ENCODE peak calls at places on chromosomes 3 and 15, in eight cellular contexts. D is HepG2, O is K562, K is H1, C is esophagus muscularis mucosa, F is sigmoid colon, Y is transverse colon, I is upper lobe of left lung. B is an unnamed sample.

GRCh38 chr15:98823012-98823458 is 174.7 kb downstream of the IGF1R start:
- DNase-seq in K (no peak), D (no peak), Y (no peak), F (no peak), I (no peak), C (no peak), O (no peak), B (no peak)

GRCh38 chr3:117524890-117525289 is 815.3 kb downstream of the TUSC7 start:
- DNase-seq in I (no peak), O (no peak), C (no peak), D (no peak), K (no peak), F (no peak), Y (no peak), B (no peak)

GRCh38 chr15:88800026-88800425 is 3.2 kb upstream of the ACAN start:
- DNase-seq in C (no peak), O (no peak), D (no peak), I (no peak), K (no peak), F (no peak), Y (no peak), B (no peak)

GRCh38 chr15:39195988-39196486 is 384.8 kb upstream of the THBS1 start:
- DNase-seq in Y (no peak), O (no peak), K (no peak), C (no peak), I (no peak), F (no peak), D (no peak), B (no peak)

GRCh38 chr3:182115328-182116045 is 403.8 kb downstream of the SOX2 start:
- DNase-seq in D (no peak), I (no peak), C (no peak), O (no peak), Y (no peak), F (no peak), K (no peak), B (no peak)

GRCh38 chr3:59247402-59247841 is 197.6 kb upstream of the CFAP20DC start:
- DNase-seq in O (no peak), D (no peak), C (no peak), Y (no peak), F (no peak), I (no peak), K (no peak), B (no peak)

GRCh38 chr3:66593978-66594377 is 93.2 kb upstream of the LRIG1 start:
- DNase-seq in Y (no peak), F (no peak), I (no peak), K (no peak), C (no peak), D (peak; percentile 74), O (no peak), B (no peak)

GRCh38 chr3:46845397-46845859 is 17.8 kb downstream of the MYL3 start:
- DNase-seq in I (peak; percentile 92), Y (peak; percentile 65), O (peak; percentile 39), C (no peak), D (no peak), F (peak; percentile 92), K (no peak), B (no peak)

GRCh38 chr3:23113455-23114171 is 89.5 kb upstream of the UBE2E2 start:
- DNase-seq in O (no peak), K (no peak), I (no peak), F (peak; percentile 70), Y (no peak), D (no peak), C (no peak), B (no peak)

GRCh38 chr15:53625260-53625659 is 134.2 kb downstream of the WDR72 start:
- DNase-seq in F (no peak), C (no peak), O (no peak), D (no peak), Y (no peak), I (no peak), K (no peak), B (no peak)

GRCh38 chr15:35936284-35936683 is 390.3 kb upstream of the DPH6 start:
- DNase-seq in I (no peak), Y (no peak), C (no peak), D (no peak), O (no peak), K (no peak), F (no peak), B (no peak)

GRCh38 chr3:38992117-38992779 is 59.5 kb downstream of the SCN11A start:
- DNase-seq in I (no peak), K (no peak), D (no peak), O (no peak), C (no peak), Y (no peak), F (no peak), B (no peak)

GRCh38 chr3:76972624-76973296 is 67.1 kb upstream of the ROBO2 start:
- DNase-seq in F (no peak), O (no peak), D (peak; percentile 51), K (no peak), Y (no peak), C (no peak), I (no peak), B (no peak)

GRCh38 chr15:40844543-40844981 is 714 bp downstream of the SPINT1 start:
- DNase-seq in F (no peak), Y (peak; percentile 39), C (no peak), D (no peak), I (peak; percentile 90), K (no peak), O (peak; percentile 11), B (no peak)

DNA sequence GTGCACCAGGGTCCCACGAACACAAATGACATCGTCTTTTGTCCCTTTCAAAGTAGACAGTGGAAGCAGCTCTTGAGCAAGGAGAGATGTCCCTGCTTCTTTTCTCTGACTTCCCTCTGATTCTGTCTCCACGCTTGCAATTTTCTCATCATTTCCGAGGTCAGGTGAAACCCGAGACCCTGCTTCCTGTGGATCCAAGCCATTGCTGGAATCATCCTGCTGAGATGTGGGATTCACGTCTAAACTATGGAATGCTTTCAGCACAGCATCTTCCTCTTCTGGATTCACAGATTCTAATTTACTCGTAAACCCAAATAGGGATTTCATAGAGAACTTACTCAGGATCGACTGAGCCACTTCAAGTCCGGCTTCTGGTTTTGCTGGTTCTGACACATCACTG is 127.1 kb downstream of the FMN1 start:
- DNase-seq in F (no peak), D (no peak), C (no peak), K (no peak), I (no peak), O (no peak), Y (no peak), B (no peak)
- H3K4me1 ChIP-seq in F (peaks cover 8% of the 10 kb centered on the region), D (peaks cover 37% of the 10 kb centered on the region), C (no peaks in the 10 kb centered on the region), K (peaks cover 8% of the 10 kb centered on the region), I (peaks cover 25% of the 10 kb centered on the region), O (no peaks in the 10 kb centered on the region), Y (peaks cover 35% of the 10 kb centered on the region), B (peaks cover 4% of the 10 kb centered on the region)

GRCh38 chr15:67063689-67064606 is 1.5 kb upstream of the SMAD3 start:
- DNase-seq in Y (peak; percentile 61), C (no peak), K (peak; percentile 73), F (no peak), I (peak; percentile 34), O (peak; percentile 92), D (peak; percentile 90), B (no peak)
- TF ChIP-seq POLR2A in Y (peak; percentile 72), C (no peak), K (no peak), F (no peak), I (no peak), O (peak; percentile 81), D (peak; percentile 75), B (no peak)

DNA sequence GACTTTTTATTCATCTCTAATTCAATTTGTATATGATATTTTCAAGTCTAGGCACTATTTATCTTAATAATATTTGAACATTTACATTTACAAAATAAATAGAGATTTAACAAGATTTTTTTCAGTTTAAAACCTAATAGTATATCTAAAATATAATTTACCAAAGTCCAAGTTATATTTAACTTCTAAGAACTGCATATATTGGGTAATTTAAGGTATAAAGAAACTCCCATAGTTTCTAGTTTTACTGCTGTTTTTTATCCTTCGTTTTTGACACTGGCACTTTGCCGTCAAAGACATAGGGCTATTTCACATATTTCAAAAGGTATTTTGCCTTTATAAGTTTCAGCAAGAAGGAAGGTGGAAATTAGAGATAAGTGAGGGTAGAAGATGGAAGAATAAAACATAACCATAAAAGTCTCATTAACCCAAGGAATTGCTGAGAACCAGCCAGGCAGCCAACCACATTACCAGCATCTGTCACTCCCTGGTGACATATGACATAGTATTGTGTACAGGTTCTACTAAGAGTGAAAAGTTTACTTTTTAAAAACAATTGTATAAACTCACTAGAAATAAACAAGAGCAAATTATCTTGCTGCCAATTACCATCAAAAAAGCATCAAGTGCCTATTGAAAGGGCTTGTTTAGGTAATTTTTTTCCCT is 251.5 kb downstream of the NSUN3 start:
- DNase-seq in Y (no peak), D (no peak), K (no peak), I (no peak), C (no peak), O (no peak), F (no peak), B (no peak)
- TF ChIP-seq POLR2AphosphoS5 in Y (no peak), D (no peak), K (no peak), I (no peak), C (no peak), O (no peak), F (no peak), B (no peak)

GRCh38 chr3:86960551-86960950 is 30.4 kb downstream of the VGLL3 start:
- DNase-seq in C (no peak), D (no peak), O (no peak), F (no peak), Y (no peak), I (no peak), K (no peak), B (no peak)
- H3K4me1 ChIP-seq in C (no peaks in the 10 kb centered on the region), D (no peaks in the 10 kb centered on the region), O (no peaks in the 10 kb centered on the region), F (peaks cover 40% of the 10 kb centered on the region), Y (no peaks in the 10 kb centered on the region), I (no peaks in the 10 kb centered on the region), K (peaks cover 2% of the 10 kb centered on the region), B (no peaks in the 10 kb centered on the region)

GRCh38 chr3:187737401-187738088 is 7.7 kb downstream of the BCL6 start:
- DNase-seq in Y (peak; percentile 77), O (peak; percentile 36), I (peak; percentile 94), F (peak; percentile 92), C (peak; percentile 94), K (peak; percentile 65), D (no peak), B (peak; percentile 75)
- TF ChIP-seq POLR2A in Y (peak; percentile 31), O (no peak), I (no peak), F (no peak), C (no peak), K (no peak), D (no peak), B (peak; percentile 7)

GRCh38 chr3:50299638-50299928 is 378 bp upstream of the HYAL3 start:
- DNase-seq in D (peak; percentile 97), Y (no peak), O (no peak), C (no peak), K (no peak), I (no peak), F (no peak), B (no peak)
- TF ChIP-seq POLR2AphosphoS5 in D (peak; percentile 36), Y (no peak), O (peak; percentile 6), C (no peak), K (no peak), I (peak; percentile 60), F (no peak), B (peak; percentile 29)

B was measured in breast epithelium.